ENCODE peak calls at places on chromosomes 16 and 17, in seven cellular contexts. D, I, G, N, B, V and K are unnamed samples.

GRCh38 chr17:16986391-16986790 is 14.5 kb upstream of the TNFRSF13B start:
- DNase-seq in V (no peak), N (no peak), I (no peak), G (no peak), D (no peak), B (peak), K (peak)

GRCh38 chr16:6331770-6332169 is 1000.9 kb upstream of the RBFOX1 start:
- DNase-seq in D (no peak), B (no peak), N (no peak), I (no peak), G (no peak), V (no peak), K (no peak)

GRCh38 chr16:67506468-67506867 is 22.2 kb upstream of the RIPOR1 start:
- DNase-seq in G (no peak), N (no peak), I (no peak), D (no peak), B (no peak), V (no peak), K (no peak)

GRCh38 chr17:80117491-80118401 is 16.4 kb downstream of the GAA start:
- DNase-seq in V (no peak), I (no peak), G (no peak), D (no peak), N (no peak), B (no peak), K (no peak)

GRCh38 chr16:54288592-54289241 is 2.1 kb upstream of the IRX3 start:
- DNase-seq in N (no peak), I (no peak), D (no peak), V (no peak), G (no peak), B (no peak), K (no peak)

GRCh38 chr16:15682105-15682570 is 32.1 kb downstream of the NDE1 start:
- DNase-seq in V (peak), N (peak), G (peak), D (peak), I (no peak), B (peak), K (peak)

GRCh38 chr16:69930117-69930776 is 20.9 kb upstream of the CLEC18A start:
- DNase-seq in V (peak), I (no peak), D (peak), B (no peak), G (peak), N (peak), K (peak)

GRCh38 chr16:81710596-81710995 is 68.5 kb upstream of the PLCG2 start:
- DNase-seq in D (peak), V (no peak), N (no peak), B (no peak), G (no peak), I (no peak), K (no peak)

GRCh38 chr16:84306564-84306963 is 11.9 kb downstream of the WFDC1 start:
- DNase-seq in D (no peak), B (no peak), V (no peak), I (no peak), N (no peak), G (no peak), K (no peak)

GRCh38 chr17:19015428-19015827 is 10.9 kb upstream of the FAM83G start:
- DNase-seq in D (no peak), B (no peak), I (no peak), N (no peak), V (no peak), G (no peak), K (no peak)

GRCh38 chr17:68439656-68440290 is 17.5 kb downstream of the WIPI1 start:
- DNase-seq in I (no peak), G (no peak), B (no peak), D (no peak), N (no peak), V (no peak), K (peak)

GRCh38 chr17:82184761-82185160 is 27.9 kb downstream of the CCDC57 start:
- DNase-seq in D (no peak), V (no peak), I (no peak), G (no peak), B (no peak), N (no peak), K (no peak)

GRCh38 chr17:50946223-50946890 is 80.2 kb upstream of the TOB1 start:
- DNase-seq in N (peak), D (no peak), V (no peak), I (no peak), B (no peak), G (peak), K (no peak)

GRCh38 chr16:24508614-24509013 is 30.8 kb upstream of the RBBP6 start:
- DNase-seq in I (peak), B (peak), G (no peak), V (no peak), N (no peak), D (no peak), K (peak)

GRCh38 chr16:80631581-80631980 is 90.8 kb downstream of the DYNLRB2 start:
- DNase-seq in B (peak), V (no peak), G (no peak), N (no peak), I (peak), D (no peak), K (no peak)

GRCh38 chr17:68197091-68197996 is 50.5 kb upstream of the AMZ2 start:
- DNase-seq in D (peak), B (no peak), N (peak), I (no peak), V (no peak), G (peak), K (no peak)

GRCh38 chr16:80263848-80264694 is 276.7 kb upstream of the DYNLRB2 start:
- DNase-seq in D (no peak), B (no peak), I (no peak), N (no peak), V (no peak), G (no peak), K (no peak)

GRCh38 chr17:78725448-78726021 is 56.5 kb downstream of the CYTH1 start:
- DNase-seq in V (no peak), G (no peak), D (no peak), N (no peak), I (no peak), B (no peak), K (no peak)

GRCh38 chr16:72487283-72487682 is 315.3 kb upstream of the PMFBP1 start:
- DNase-seq in V (no peak), D (no peak), B (no peak), G (no peak), I (no peak), N (no peak), K (no peak)

GRCh38 chr17:11950771-11951519 is 46.3 kb downstream of the ZNF18 start:
- DNase-seq in D (no peak), B (no peak), G (no peak), V (no peak), I (no peak), N (no peak), K (no peak)

GRCh38 chr17:2782030-2782429 is 14.2 kb upstream of the RAP1GAP2 start:
- DNase-seq in N (no peak), D (no peak), B (peak), G (no peak), I (no peak), V (no peak), K (peak)

GRCh38 chr17:76359375-76359774 is 5.7 kb upstream of the PRPSAP1 start:
- DNase-seq in B (no peak), V (no peak), D (no peak), N (no peak), I (no peak), G (no peak), K (no peak)

GRCh38 chr17:49612721-49613120 is 37.0 kb downstream of the NXPH3 start:
- DNase-seq in D (no peak), I (no peak), N (no peak), G (no peak), B (no peak), V (no peak), K (no peak)

GRCh38 chr17:17749025-17749772 is 67.9 kb downstream of the RAI1 start:
- DNase-seq in I (no peak), N (no peak), V (no peak), B (no peak), G (no peak), D (no peak), K (no peak)

GRCh38 chr16:23500866-23501234 is 9.4 kb downstream of the GGA2 start:
- DNase-seq in D (no peak), N (no peak), G (no peak), I (no peak), B (no peak), V (no peak), K (no peak)
- H3K4me3 ChIP-seq in D (no peak), N (no peak), G (no peak), I (no peak), B (no peak), V (no peak), K (no peak)

GRCh38 chr17:31147507-31148202 is 52.9 kb downstream of the NF1 start:
- DNase-seq in G (no peak), N (no peak), B (no peak), V (no peak), I (no peak), D (no peak), K (peak)

GRCh38 chr17:31155208-31155810 is 60.5 kb downstream of the NF1 start:
- DNase-seq in D (no peak), I (no peak), N (no peak), B (no peak), V (no peak), G (no peak), K (peak)

GRCh38 chr17:31156326-31156725 is 61.5 kb downstream of the NF1 start:
- DNase-seq in B (peak), N (no peak), I (peak), D (no peak), V (no peak), G (no peak), K (peak)

GRCh38 chr17:31148205-31148604 is 53.4 kb downstream of the NF1 start:
- DNase-seq in B (no peak), D (no peak), I (no peak), V (no peak), G (no peak), N (no peak), K (no peak)

GRCh38 chr17:31152271-31152670 is 57.5 kb downstream of the NF1 start:
- DNase-seq in V (no peak), I (no peak), N (no peak), D (no peak), G (no peak), B (no peak), K (no peak)
- H3K4me3 ChIP-seq in V (no peak), I (no peak), N (no peak), D (no peak), G (no peak), B (no peak), K (no peak)

GRCh38 chr17:41322264-41322902 is 6.9 kb upstream of the KRTAP17-1 start:
- DNase-seq in I (peak), D (peak), N (no peak), B (peak), G (no peak), V (no peak), K (peak)
- H3K4me3 ChIP-seq in I (no peak), D (no peak), N (no peak), B (no peak), G (no peak), V (no peak), K (no peak)

GRCh38 chr17:30924341-30924740 is 2.6 kb downstream of the ADAP2 start:
- DNase-seq in N (no peak), I (no peak), V (no peak), B (no peak), D (no peak), G (peak), K (no peak)

GRCh38 chr17:30921544-30922196 is at the start of gene ADAP2:
- DNase-seq in N (peak), B (no peak), D (peak), V (peak), G (peak), I (no peak), K (no peak)

GRCh38 chr17:30920683-30921543 is 832 bp upstream of the ADAP2 start:
- DNase-seq in B (no peak), N (no peak), G (no peak), I (no peak), D (no peak), V (no peak), K (no peak)

GRCh38 chr17:30920282-30920681 is 1.5 kb upstream of the ADAP2 start:
- DNase-seq in D (peak), B (peak), G (no peak), I (no peak), V (no peak), N (no peak), K (peak)

GRCh38 chr17:30922235-30922993 is 669 bp downstream of the ADAP2 start:
- DNase-seq in B (no peak), I (no peak), D (no peak), V (no peak), G (no peak), N (peak), K (no peak)
- H3K4me3 ChIP-seq in B (peak), I (peak), D (peak), V (peak), G (peak), N (peak), K (peak)

DNA sequence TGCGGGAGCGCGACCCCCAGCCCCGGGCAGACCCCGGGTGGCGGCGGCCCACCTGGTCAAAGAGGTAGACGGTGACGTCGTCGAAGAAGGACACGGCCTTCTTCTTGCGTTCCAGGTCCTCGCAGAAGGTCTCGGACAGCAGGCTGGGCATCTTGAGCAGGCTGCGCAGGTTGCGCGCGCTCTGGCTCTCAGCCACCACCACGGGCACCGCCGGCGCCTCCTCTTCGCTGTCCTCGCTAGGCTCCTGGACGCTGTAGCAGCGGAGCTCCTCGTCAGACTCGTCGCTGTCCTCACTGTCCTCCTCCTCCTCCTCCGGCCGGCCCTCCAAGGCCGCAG is 45.2 kb upstream of the PVALEF start:
- DNase-seq in V (no peak), N (no peak), I (no peak), B (no peak), G (no peak), D (no peak), K (no peak)
- H3K4me3 ChIP-seq in V (no peak), N (no peak), I (no peak), B (no peak), G (no peak), D (peak), K (no peak)

GRCh38 chr16:22373662-22374310 is 633 bp downstream of the CDR2 start:
- DNase-seq in N (peak), B (no peak), V (peak), I (no peak), G (peak), D (no peak), K (no peak)

GRCh38 chr16:22374311-22375116 is at the start of gene CDR2:
- DNase-seq in B (peak), V (peak), G (peak), D (peak), N (peak), I (peak), K (peak)

GRCh38 chr16:22375963-22376640 is 1.7 kb upstream of the CDR2 start:
- DNase-seq in N (no peak), V (no peak), G (no peak), D (no peak), B (no peak), I (no peak), K (no peak)

GRCh38 chr16:22372882-22373661 is 1.3 kb downstream of the CDR2 start:
- DNase-seq in B (no peak), G (no peak), D (no peak), V (no peak), N (no peak), I (no peak), K (no peak)

DNA sequence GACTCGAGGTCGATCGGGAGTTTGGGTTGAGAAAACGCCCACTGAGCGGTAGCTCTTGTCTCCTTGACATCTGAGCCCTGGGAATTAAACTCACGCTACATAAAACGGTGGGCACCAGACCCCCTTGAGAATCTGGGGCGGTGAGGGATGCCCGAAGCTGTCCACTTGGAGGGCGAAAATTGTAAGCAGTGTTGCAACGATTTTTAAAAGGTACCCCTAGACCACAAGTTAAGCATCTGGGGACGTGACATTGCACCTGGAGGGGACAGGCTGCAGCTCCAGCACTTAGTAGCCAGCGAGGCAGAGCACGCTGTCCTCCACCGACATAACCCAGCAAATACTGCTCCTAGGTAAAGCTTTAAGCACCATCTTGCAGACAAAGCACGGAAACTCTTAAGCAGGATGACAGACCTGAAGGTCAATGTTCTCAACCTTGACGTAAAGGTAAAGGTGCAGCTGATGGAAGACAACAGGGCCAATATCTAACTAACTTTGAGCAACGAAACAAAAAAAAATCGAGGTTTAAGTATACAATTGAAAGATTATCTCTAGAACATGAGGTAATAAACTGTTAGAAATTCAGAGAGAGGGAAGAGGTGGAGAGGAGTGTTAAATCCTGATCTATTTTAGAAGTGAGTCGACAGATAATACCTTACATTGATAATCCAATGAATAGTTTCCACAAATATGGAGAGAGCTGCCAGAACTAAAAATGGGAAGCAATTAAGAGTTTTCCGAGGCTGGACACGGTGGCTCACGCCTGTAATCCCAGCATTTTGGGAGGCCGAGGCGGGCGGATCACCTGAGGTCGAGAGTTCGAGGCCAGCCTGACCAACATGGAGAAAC is 921 bp upstream of the CDR2 start:
- DNase-seq in G (no peak), D (no peak), V (no peak), B (no peak), N (no peak), I (no peak), K (no peak)
- H3K4me3 ChIP-seq in G (peak), D (peak), V (peak), B (peak), N (peak), I (peak), K (peak)

GRCh38 chr17:39608142-39608541 is 422 bp upstream of the NEUROD2 start:
- DNase-seq in G (no peak), D (no peak), I (no peak), N (no peak), V (no peak), B (no peak), K (no peak)
- H3K4me3 ChIP-seq in G (no peak), D (no peak), I (no peak), N (no peak), V (no peak), B (no peak), K (no peak)

DNA sequence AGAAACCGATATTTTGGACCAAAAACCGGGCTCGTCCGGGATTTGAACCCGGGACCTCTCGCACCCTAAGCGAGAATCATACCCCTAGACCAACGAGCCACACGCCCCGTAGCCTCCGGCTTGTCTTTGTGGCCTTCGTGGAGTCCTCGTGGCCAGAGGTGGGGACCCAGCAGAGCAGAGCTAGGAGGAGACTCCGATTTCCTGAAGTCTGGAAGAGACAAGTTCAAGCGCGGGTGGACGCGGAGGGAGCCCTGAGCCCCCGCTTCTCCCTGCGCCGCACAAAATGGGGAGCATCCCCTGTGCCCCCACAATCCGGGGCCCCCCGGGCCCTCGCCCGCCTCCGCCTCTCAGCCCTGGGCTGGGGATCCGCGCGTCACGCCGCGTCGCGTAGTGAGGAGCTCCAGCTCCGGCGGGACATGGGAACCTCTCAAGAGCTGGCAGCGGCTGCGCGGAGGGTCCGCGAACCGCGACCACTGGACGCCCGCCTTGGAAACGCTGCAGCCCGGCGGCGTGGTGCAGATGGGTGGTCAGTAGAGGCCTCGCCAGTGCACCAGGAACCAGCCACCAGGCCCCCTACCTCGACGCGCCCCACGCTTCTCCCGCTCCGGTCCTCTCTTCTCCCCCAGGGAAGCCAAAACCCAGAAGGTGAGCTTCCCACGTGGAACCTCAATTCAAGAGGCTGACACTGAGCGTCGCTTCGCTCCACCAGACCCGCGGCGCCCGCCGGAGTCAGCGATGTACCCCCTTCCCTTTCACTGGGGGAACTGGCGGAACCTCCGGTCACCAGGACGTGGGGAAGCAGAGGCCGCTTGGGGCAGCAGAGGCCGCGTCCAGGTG is 5.2 kb upstream of the OR1F1 start:
- DNase-seq in N (peak), G (no peak), D (peak), I (no peak), V (no peak), B (no peak), K (peak)
- H3K4me3 ChIP-seq in N (peak), G (no peak), D (peak), I (peak), V (peak), B (peak), K (peak)

DNA sequence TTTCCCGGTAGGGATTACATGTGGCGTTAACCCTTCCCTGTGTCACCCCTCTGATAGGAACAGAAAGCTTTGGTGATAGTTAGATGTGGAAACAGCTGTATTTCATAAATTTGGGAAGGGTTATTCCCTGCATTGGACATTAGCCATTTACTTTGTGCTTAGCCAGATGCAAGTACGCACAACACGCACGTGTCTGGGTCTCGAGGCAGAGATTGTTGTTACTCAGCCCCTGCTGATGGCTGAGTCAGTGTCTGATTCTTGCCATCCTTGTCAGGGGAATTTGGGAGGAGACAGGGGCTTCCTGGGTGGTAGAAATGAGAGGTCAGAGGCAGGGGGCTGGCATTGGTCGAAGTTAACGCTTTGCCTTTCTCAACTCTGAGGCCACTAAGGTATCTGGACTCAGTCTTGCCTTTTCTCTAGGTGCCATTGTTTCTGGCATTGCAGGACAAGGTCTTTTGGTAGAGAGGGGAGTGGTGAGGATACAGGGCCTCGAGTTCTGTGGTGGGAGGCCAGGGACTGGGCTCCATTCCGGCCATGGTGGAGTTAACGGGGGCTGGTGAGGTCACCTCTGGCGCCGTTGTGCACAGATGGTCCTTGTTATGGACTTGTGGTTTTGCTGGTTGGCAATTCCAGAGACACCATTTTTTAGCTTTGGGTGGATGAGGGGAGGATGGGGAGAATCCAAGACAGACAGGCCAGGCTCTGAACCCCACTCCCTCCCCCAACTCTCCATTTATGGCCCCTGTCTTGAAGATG is 8.2 kb downstream of the MMP2 start:
- DNase-seq in B (peak), D (no peak), N (no peak), V (peak), G (peak), I (peak), K (peak)
- H3K4me3 ChIP-seq in B (no peak), D (no peak), N (no peak), V (no peak), G (no peak), I (no peak), K (no peak)

GRCh38 chr17:38578641-38579480 is 26.9 kb downstream of the SRCIN1 start:
- DNase-seq in G (no peak), V (no peak), B (no peak), D (no peak), N (no peak), I (no peak), K (no peak)
- H3K4me3 ChIP-seq in G (no peak), V (peak), B (no peak), D (no peak), N (no peak), I (no peak), K (no peak)